ENCODE peak calls at places on chromosomes 11 and 22, in five cellular contexts. G is neuronal stem cell, U is mesendoderm, A is H1, C is IMR-90. V is an unnamed sample.

GRCh38 chr22:37803636-37804371 is 3.9 kb upstream of the GCAT start:
- DNase-seq in G (no peak), U (no peak), A (no peak), C (no peak), V (no peak)

GRCh38 chr11:73530109-73530508 is 67.8 kb downstream of the FAM168A start:
- DNase-seq in G (no peak), U (peak; percentile 76), A (peak; percentile 10), C (no peak), V (peak; percentile 55)

GRCh38 chr11:110069158-110069737 is 23.9 kb upstream of the ZC3H12C start:
- DNase-seq in G (no peak), U (no peak), A (no peak), C (peak; percentile 88), V (no peak)

GRCh38 chr22:19776433-19777031 is 16.0 kb downstream of the TBX1 start:
- DNase-seq in G (no peak), U (no peak), A (no peak), C (peak; percentile 19), V (no peak)

GRCh38 chr22:20833225-20833665 is 25.4 kb downstream of the PI4KA start:
- DNase-seq in G (no peak), U (no peak), A (no peak), C (no peak), V (no peak)

GRCh38 chr22:36010913-36011312 is 17.7 kb downstream of the RBFOX2 start:
- DNase-seq in G (no peak), U (no peak), A (no peak), C (peak; percentile 92), V (no peak)

GRCh38 chr11:68373810-68374501 is 61.6 kb downstream of the LRP5 start:
- DNase-seq in G (no peak), U (no peak), A (no peak), C (peak; percentile 15), V (no peak)

GRCh38 chr11:112588252-112588668 is 327.6 kb upstream of the PLET1 start:
- DNase-seq in G (peak; percentile 78), U (peak; percentile 90), A (peak; percentile 19), C (peak; percentile 77), V (peak; percentile 67)

GRCh38 chr22:40237241-40237640 is 59.5 kb downstream of the TNRC6B start:
- DNase-seq in G (no peak), U (no peak), A (no peak), C (no peak), V (peak; percentile 17)

GRCh38 chr11:104772806-104773241 is 125.4 kb downstream of the CASP12 start:
- DNase-seq in G (no peak), U (no peak), A (no peak), C (peak; percentile 96), V (no peak)

GRCh38 chr22:26429458-26430238 is 588 bp downstream of the ASPHD2 start:
- DNase-seq in G (no peak), U (no peak), A (no peak), C (no peak), V (no peak)

GRCh38 chr11:123357990-123358827 is 71.9 kb upstream of the GRAMD1B start:
- DNase-seq in G (peak; percentile 18), U (peak; percentile 57), A (no peak), C (peak; percentile 2), V (peak; percentile 54)

GRCh38 chr11:76666408-76666807 is 4.1 kb downstream of the LRRC32 start:
- DNase-seq in G (no peak), U (no peak), A (no peak), C (peak; percentile 46), V (peak; percentile 46)

GRCh38 chr22:20750461-20751184 is 23.3 kb upstream of the SERPIND1 start:
- DNase-seq in G (no peak), U (no peak), A (no peak), C (peak; percentile 90), V (no peak)

GRCh38 chr11:76769071-76769560 is 14.0 kb upstream of the TSKU start:
- DNase-seq in G (no peak), U (peak; percentile 94), A (no peak), C (peak; percentile 61), V (no peak)

GRCh38 chr22:48564995-48565394 is 1262.7 kb downstream of the BRD1 start:
- DNase-seq in G (no peak), U (no peak), A (no peak), C (no peak), V (no peak)

GRCh38 chr11:34916810-34917780 is 677 bp downstream of the PDHX start:
- DNase-seq in G (no peak), U (no peak), A (no peak), C (peak; percentile 30), V (no peak)

GRCh38 chr11:75338516-75339218 is 12.8 kb downstream of the ARRB1 start:
- DNase-seq in G (no peak), U (no peak), A (no peak), C (peak; percentile 65), V (no peak)
- H4K8ac ChIP-seq in G (no peak overlapping the region), U (no peak overlapping the region), A (no peak overlapping the region), C (no peak overlapping the region), V (no peak overlapping the region)

GRCh38 chr11:119056397-119056999 is 507 bp downstream of the HYOU1 start:
- DNase-seq in G (peak; percentile 32), U (peak; percentile 77), A (no peak), C (peak; percentile 3), V (peak; percentile 60)
- H4K8ac ChIP-seq in G (no peak overlapping the region), U (no peak overlapping the region), A (peak overlapping the region; percentile 95), C (peak overlapping the region; percentile 78), V (no peak overlapping the region)

DNA sequence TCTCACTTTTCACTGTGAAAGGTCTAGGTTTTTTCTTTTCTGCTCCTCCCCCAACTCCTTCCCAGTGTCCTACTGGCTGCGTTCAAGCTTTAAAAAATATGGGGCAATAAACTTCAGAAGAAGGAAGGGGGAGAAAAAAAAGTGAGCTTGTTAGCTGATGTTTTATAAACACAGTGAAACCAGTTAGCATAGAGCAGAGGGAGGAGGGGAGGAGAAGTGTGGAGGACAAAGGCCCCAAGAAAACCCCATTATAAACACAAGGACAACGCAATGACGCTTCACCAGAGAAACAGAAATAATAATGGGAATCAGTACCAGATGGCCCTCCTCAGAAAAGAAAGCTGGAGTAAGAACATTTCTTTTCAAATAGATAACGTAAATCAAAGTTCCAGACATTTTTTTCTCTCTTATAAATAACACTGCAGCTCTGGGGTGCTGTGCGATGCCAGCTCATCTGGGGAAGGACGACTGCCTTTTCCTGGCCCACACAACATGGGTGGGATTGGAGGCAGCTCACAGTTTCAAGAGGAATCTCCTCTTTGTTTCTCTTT is 235.3 kb upstream of the NARS2 start:
- DNase-seq in G (no peak), U (no peak), A (no peak), C (peak; percentile 91), V (no peak)
- H4K8ac ChIP-seq in G (no peak overlapping the region), U (no peak overlapping the region), A (no peak overlapping the region), C (peak overlapping the region; percentile 79), V (no peak overlapping the region)

DNA sequence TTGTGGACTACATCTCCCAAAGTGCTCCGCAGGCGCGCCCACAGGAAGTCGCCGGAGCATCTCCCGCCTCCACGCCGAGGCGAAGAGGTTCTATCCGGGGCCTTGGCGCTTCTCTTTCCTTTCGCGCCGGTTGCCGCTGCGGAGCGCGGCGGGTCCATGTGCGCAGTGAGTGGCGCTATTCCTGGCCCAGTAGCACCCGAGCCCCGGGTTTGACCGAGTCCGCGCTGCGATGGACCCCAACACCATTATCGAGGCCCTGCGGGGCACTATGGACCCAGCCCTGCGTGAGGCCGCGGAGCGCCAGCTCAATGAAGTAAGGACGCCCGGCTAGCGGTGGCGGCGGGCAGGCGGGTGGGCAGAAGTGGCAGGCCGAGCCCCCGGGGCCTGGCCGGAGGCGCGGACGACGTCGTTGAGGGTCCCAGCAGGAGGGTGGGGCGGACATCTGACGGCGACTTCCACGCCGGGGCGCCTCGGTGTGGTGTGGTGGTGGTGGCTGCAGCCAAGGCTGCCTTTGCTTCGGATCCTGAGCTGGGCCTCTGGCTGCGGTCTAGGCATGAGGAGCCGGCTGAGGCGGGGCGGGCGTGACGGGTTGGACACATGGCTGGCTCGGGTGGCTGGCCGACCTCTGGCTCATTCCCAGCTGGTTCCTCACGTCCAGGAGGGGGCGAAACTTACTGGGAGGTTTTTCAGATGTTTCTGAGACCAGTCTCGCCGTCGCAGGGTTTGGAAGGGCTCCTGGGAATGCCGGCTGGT is at the start of gene IPO7:
- DNase-seq in G (peak; percentile 82), U (peak; percentile 97), A (peak; percentile 75), C (peak; percentile 92), V (peak; percentile 92)
- H4K8ac ChIP-seq in G (peak within 1 kb of the TSS; percentile 6), U (no peak within 1 kb of the TSS), A (peak within 1 kb of the TSS; percentile 97), C (peak within 1 kb of the TSS; percentile 41), V (no peak within 1 kb of the TSS)

GRCh38 chr11:78786086-78786485 is 211.4 kb upstream of the NARS2 start:
- DNase-seq in G (no peak), U (no peak), A (no peak), C (peak; percentile 44), V (no peak)
- H4K8ac ChIP-seq in G (no peak overlapping the region), U (no peak overlapping the region), A (no peak overlapping the region), C (peak overlapping the region; percentile 35), V (no peak overlapping the region)

GRCh38 chr11:61152816-61153592 is 8.2 kb downstream of the VPS37C start:
- DNase-seq in G (no peak), U (no peak), A (no peak), C (peak; percentile 70), V (no peak)

GRCh38 chr11:61155312-61155711 is 5.9 kb downstream of the VPS37C start:
- DNase-seq in G (no peak), U (no peak), A (no peak), C (no peak), V (no peak)

GRCh38 chr11:61154528-61154927 is 6.7 kb downstream of the VPS37C start:
- DNase-seq in G (no peak), U (no peak), A (no peak), C (no peak), V (no peak)

GRCh38 chr11:61151545-61152252 is 9.5 kb downstream of the VPS37C start:
- DNase-seq in G (no peak), U (no peak), A (no peak), C (no peak), V (no peak)

DNA sequence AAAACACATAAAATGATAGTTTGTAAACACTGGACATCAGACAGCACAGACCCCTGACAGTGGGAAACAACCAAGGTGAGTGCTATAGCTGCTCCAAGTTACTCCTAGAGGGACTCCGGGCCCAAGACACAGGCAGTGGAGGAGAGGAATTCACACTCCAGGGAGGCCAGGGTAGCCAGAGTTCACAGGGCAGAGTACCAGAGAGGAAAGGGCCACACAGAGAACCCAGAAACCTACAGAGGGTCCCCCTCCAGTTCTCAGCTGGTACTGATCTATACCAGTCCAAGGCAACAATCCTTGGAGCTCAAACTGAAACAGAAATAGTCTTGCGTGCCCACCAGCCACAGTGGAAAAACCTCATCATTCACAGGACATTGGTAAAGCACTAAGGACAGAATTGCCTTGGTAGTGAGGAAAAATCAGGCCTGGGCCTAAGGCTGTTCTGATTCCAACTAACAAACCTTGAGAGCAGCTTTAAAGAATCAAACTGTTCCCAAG is 7.6 kb downstream of the VPS37C start:
- DNase-seq in G (no peak), U (peak; percentile 67), A (no peak), C (no peak), V (no peak)
- H4K8ac ChIP-seq in G (no peak overlapping the region), U (no peak overlapping the region), A (no peak overlapping the region), C (peak overlapping the region; percentile 59), V (no peak overlapping the region)

GRCh38 chr11:59556883-59557205 is 45.5 kb downstream of the OR4D9 start:
- DNase-seq in G (no peak), U (no peak), A (no peak), C (no peak), V (peak; percentile 40)
- H4K8ac ChIP-seq in G (no peak overlapping the region), U (no peak overlapping the region), A (no peak overlapping the region), C (no peak overlapping the region), V (no peak overlapping the region)